ENCODE peak calls at places on chromosomes 13 and 19, in four cellular contexts. K, T, O and J are unnamed samples.

GRCh38 chr19:54178581-54179261 is 5.8 kb upstream of the TMC4 start:
- DNase-seq in K (peak; percentile 14), O (peak; percentile 34), T (no peak), J (no peak)

GRCh38 chr13:30846311-30846710 is 59.8 kb upstream of the MEDAG start:
- DNase-seq in T (no peak), K (no peak), O (no peak), J (no peak)

GRCh38 chr13:113064534-113065405 is 40.8 kb upstream of the F7 start:
- DNase-seq in K (no peak), O (no peak), T (no peak), J (peak; percentile 56)

GRCh38 chr19:30044273-30045259 is 102.5 kb downstream of the URI1 start:
- DNase-seq in K (no peak), O (no peak), T (no peak), J (no peak)

GRCh38 chr19:48543121-48543710 is 8.8 kb upstream of the SULT2B1 start:
- DNase-seq in O (no peak), K (peak; percentile 8), T (no peak), J (peak; percentile 56)

GRCh38 chr13:22517544-22517943 is 663.2 kb upstream of the SGCG start:
- DNase-seq in K (no peak), T (no peak), O (no peak), J (no peak)

GRCh38 chr19:44746616-44746945 is 1.9 kb upstream of the BCL3 start:
- DNase-seq in K (no peak), T (no peak), O (no peak), J (no peak)

GRCh38 chr13:63327584-63327983 is 1911.9 kb upstream of the PCDH20 start:
- DNase-seq in T (no peak), K (no peak), O (no peak), J (no peak)

GRCh38 chr19:3098515-3099346 is 4.6 kb downstream of the GNA11 start:
- DNase-seq in O (peak; percentile 35), T (no peak), K (no peak), J (no peak)

GRCh38 chr13:19329365-19329764 is 147.7 kb upstream of the TUBA3C start:
- DNase-seq in K (no peak), O (no peak), T (no peak), J (no peak)

GRCh38 chr13:61575941-61576340 is 160.3 kb upstream of the PCDH20 start:
- DNase-seq in K (no peak), O (no peak), T (no peak), J (no peak)

GRCh38 chr13:106232680-106233079 is 302.8 kb downstream of the EFNB2 start:
- DNase-seq in O (no peak), K (no peak), T (no peak), J (no peak)

GRCh38 chr19:2290441-2291184 is 8.6 kb upstream of the PEAK3 start:
- DNase-seq in O (peak; percentile 45), T (no peak), K (peak; percentile 69), J (no peak)

GRCh38 chr13:72284791-72285190 is 417.8 kb upstream of the DACH1 start:
- DNase-seq in K (no peak), T (no peak), O (no peak), J (no peak)

GRCh38 chr19:13884726-13885591 is 8.0 kb downstream of the NANOS3 start:
- DNase-seq in K (peak; percentile 92), O (no peak), T (no peak), J (no peak)

GRCh38 chr19:1991516-1991915 is 24.0 kb downstream of the BTBD2 start:
- DNase-seq in O (no peak), T (no peak), K (no peak), J (no peak)